ENCODE peak calls at places on chromosome 7, in six cellular contexts. W is T-helper 9 cell; H is fibroblast of the conjunctiva; Z is activated CD4-positive, alpha-beta T cell treated with anti-CD3 and anti-CD28 coated beads for 24 hours; T is activated naive CD8-positive, alpha-beta T cell treated with anti-CD3 and anti-CD28 coated beads for 36 hours; O is stimulated activated CD8-positive, alpha-beta memory T cell treated with anti-CD3 and anti-CD28 coated beads, Interleukin-2, amount 100 ng/mL, for 1 hour. J is an unnamed sample.

GRCh38 chr7:115635367-115635766 is 395.2 kb downstream of the TFEC start:
- DNase-seq in Z (no peak), T (no peak), W (no peak), O (no peak), H (peak; percentile 16), J (no peak)

GRCh38 chr7:112167144-112167543 is 39.1 kb downstream of the DOCK4 start:
- DNase-seq in O (no peak), Z (no peak), H (no peak), T (no peak), W (no peak), J (no peak)

GRCh38 chr7:39969431-39969830 is 19.4 kb downstream of the CDK13 start:
- DNase-seq in T (no peak), H (no peak), Z (no peak), W (no peak), O (no peak), J (no peak)

GRCh38 chr7:150668472-150668911 is 17.0 kb upstream of the GIMAP2 start:
- DNase-seq in T (peak; percentile 75), O (peak; percentile 37), W (peak; percentile 21), Z (no peak), H (no peak), J (no peak)

GRCh38 chr7:8440670-8441069 is 7.3 kb downstream of the NXPH1 start:
- DNase-seq in T (no peak), W (no peak), Z (no peak), O (no peak), H (no peak), J (no peak)

GRCh38 chr7:130124711-130125110 is 54.4 kb downstream of the KLHDC10 start:
- DNase-seq in W (no peak), T (no peak), H (no peak), Z (no peak), O (no peak), J (no peak)

GRCh38 chr7:108911016-108911415 is 341.3 kb downstream of the DNAJB9 start:
- DNase-seq in O (no peak), T (no peak), W (no peak), H (no peak), Z (no peak), J (no peak)

GRCh38 chr7:82578430-82578829 is 134.9 kb upstream of the CACNA2D1 start:
- DNase-seq in O (no peak), Z (no peak), H (peak; percentile 14), W (no peak), T (no peak), J (peak; percentile 6)

GRCh38 chr7:96397936-96398596 is 76.2 kb upstream of the SLC25A13 start:
- DNase-seq in Z (no peak), W (no peak), O (no peak), H (no peak), T (no peak), J (no peak)

GRCh38 chr7:102450242-102450641 is 14.4 kb downstream of the ALKBH4 start:
- DNase-seq in H (no peak), T (peak; percentile 42), O (peak; percentile 19), W (peak; percentile 33), Z (no peak), J (no peak)

J was measured in heart right ventricle.